ENCODE peak calls at places on chromosomes 12 and 14, in four cellular contexts. J is HEK293T, Q is WTC11, U is HepG2. L is an unnamed sample.

GRCh38 chr14:69880051-69880487 is 853 bp downstream of the SMOC1 start:
- DNase-seq in Q (no peak), J (peak; percentile 71), U (peak; percentile 46), L (no peak)

GRCh38 chr12:108612788-108613282 is 15.0 kb upstream of the TMEM119 start:
- DNase-seq in J (no peak), Q (peak; percentile 51), U (no peak), L (no peak)

GRCh38 chr14:21219561-21220111 is 49.6 kb downstream of the HNRNPC start:
- DNase-seq in J (no peak), U (no peak), Q (no peak), L (no peak)

GRCh38 chr14:100679707-100680438 is 46.8 kb upstream of the DLK1 start:
- DNase-seq in J (no peak), Q (no peak), U (peak; percentile 83), L (no peak)

GRCh38 chr14:98926151-98926550 is 345.8 kb downstream of the BCL11B start:
- DNase-seq in U (no peak), Q (no peak), J (no peak), L (no peak)

GRCh38 chr14:100640481-100641273 is 53.5 kb upstream of the BEGAIN start:
- DNase-seq in J (no peak), Q (no peak), U (no peak), L (no peak)

GRCh38 chr14:76775695-76776305 is 14.5 kb downstream of the VASH1 start:
- DNase-seq in Q (no peak), U (no peak), J (no peak), L (no peak)

GRCh38 chr12:93740721-93741120 is 63.5 kb downstream of the CRADD start:
- DNase-seq in J (no peak), U (no peak), Q (no peak), L (no peak)

GRCh38 chr12:95820096-95820703 is 29.6 kb upstream of the NTN4 start:
- DNase-seq in U (peak; percentile 62), J (peak; percentile 63), Q (no peak), L (peak; percentile 32)

GRCh38 chr14:22653012-22653621 is 9.0 kb upstream of the OR6J1 start:
- DNase-seq in Q (peak; percentile 86), J (peak; percentile 77), U (peak; percentile 86), L (peak; percentile 47)

GRCh38 chr14:97713023-97713422 is 915.8 kb downstream of the VRK1 start:
- DNase-seq in J (no peak), Q (no peak), U (no peak), L (no peak)

GRCh38 chr14:35221462-35221861 is 70.7 kb upstream of the PSMA6 start:
- DNase-seq in U (no peak), Q (no peak), J (no peak), L (no peak)

GRCh38 chr14:95421741-95422140 is 94.7 kb downstream of the SYNE3 start:
- DNase-seq in Q (no peak), U (no peak), J (no peak), L (no peak)

GRCh38 chr14:50647282-50647681 is 20.8 kb downstream of the SAV1 start:
- DNase-seq in Q (no peak), J (no peak), U (no peak), L (no peak)

GRCh38 chr14:19801118-19801464 is 2.5 kb upstream of the OR4N2 start:
- DNase-seq in U (no peak), Q (no peak), J (no peak), L (no peak)

GRCh38 chr12:68785358-68785757 is 22.6 kb upstream of the MDM2 start:
- DNase-seq in U (no peak), J (no peak), Q (no peak), L (no peak)

GRCh38 chr12:62466018-62466595 is 519 bp upstream of the MON2 start:
- DNase-seq in U (peak; percentile 6), Q (peak; percentile 24), J (peak; percentile 29), L (peak; percentile 53)

GRCh38 chr14:36690301-36691020 is 28.8 kb downstream of the PAX9 start:
- DNase-seq in Q (no peak), J (no peak), U (no peak), L (no peak)

GRCh38 chr12:47223848-47224213 is 144.1 kb upstream of the AMIGO2 start:
- DNase-seq in U (peak; percentile 64), J (no peak), Q (no peak), L (no peak)

GRCh38 chr14:83171761-83172160 is 1638.1 kb upstream of the SEL1L start:
- DNase-seq in U (no peak), J (no peak), Q (no peak), L (no peak)

GRCh38 chr14:93959239-93960107 is 16.9 kb downstream of the ASB2 start:
- DNase-seq in U (peak; percentile 98), Q (no peak), J (peak; percentile 16), L (peak; percentile 19)

GRCh38 chr14:50714452-50715073 is 46.5 kb upstream of the SAV1 start:
- DNase-seq in Q (no peak), U (peak; percentile 12), J (peak; percentile 44), L (peak; percentile 9)

GRCh38 chr12:69655616-69656336 is 43.3 kb downstream of the BEST3 start:
- DNase-seq in Q (no peak), U (peak; percentile 67), J (no peak), L (no peak)

GRCh38 chr14:104650981-104651875 is 38.2 kb upstream of the INF2 start:
- DNase-seq in U (no peak), J (no peak), Q (no peak), L (no peak)

GRCh38 chr12:130147875-130148596 is 14.2 kb upstream of the FZD10 start:
- DNase-seq in U (no peak), Q (no peak), J (no peak), L (no peak)

GRCh38 chr14:100770605-100771120 is 44.0 kb downstream of the DLK1 start:
- DNase-seq in U (no peak), Q (no peak), J (no peak), L (peak; percentile 40)

GRCh38 chr12:95674631-95675030 is 115.9 kb downstream of the NTN4 start:
- DNase-seq in J (peak; percentile 60), Q (no peak), U (peak; percentile 15), L (no peak)

GRCh38 chr12:64452559-64453329 is 824 bp downstream of the TBK1 start:
- DNase-seq in Q (no peak), J (peak; percentile 18), U (peak; percentile 52), L (no peak)

GRCh38 chr14:53306926-53307325 is 153.8 kb upstream of the DDHD1 start:
- DNase-seq in Q (no peak), J (no peak), U (peak; percentile 16), L (no peak)

GRCh38 chr14:104803916-104804371 is 3.0 kb downstream of the ZBTB42 start:
- DNase-seq in U (no peak), J (no peak), Q (no peak), L (no peak)

GRCh38 chr14:103416916-103417315 is 31.7 kb downstream of the MARK3 start:
- DNase-seq in J (no peak), U (no peak), Q (no peak), L (no peak)

GRCh38 chr14:24378327-24378726 is 10.3 kb downstream of the NFATC4 start:
- DNase-seq in J (no peak), U (no peak), Q (no peak), L (peak; percentile 58)

GRCh38 chr14:24847568-24847967 is 202.4 kb downstream of the STXBP6 start:
- DNase-seq in Q (no peak), J (no peak), U (no peak), L (no peak)

GRCh38 chr14:20516921-20517320 is 11.6 kb downstream of the RNASE10 start:
- DNase-seq in U (no peak), Q (no peak), J (no peak), L (no peak)

DNA sequence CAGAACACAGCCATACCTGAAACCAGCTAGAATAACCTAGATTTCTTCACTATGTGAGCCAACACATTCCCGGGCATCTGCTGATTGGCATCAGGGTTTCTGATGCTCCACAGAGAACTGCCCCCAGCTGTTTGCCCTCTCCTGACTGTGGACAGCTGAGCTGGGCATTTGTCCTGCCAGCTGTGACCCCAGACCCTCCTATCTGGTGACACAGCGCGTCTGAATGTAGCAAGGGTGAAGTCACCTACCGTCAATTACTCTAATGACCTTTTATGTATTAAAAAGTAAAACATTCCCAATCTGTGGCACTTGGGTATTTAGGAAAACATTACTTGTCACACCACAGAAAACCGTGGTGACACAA is 29.7 kb upstream of the SFSWAP start:
- DNase-seq in J (no peak), U (no peak), Q (no peak), L (no peak)
- TF ChIP-seq ELF4 in J (no peak), U (no peak), Q (no peak), L (no peak)

DNA sequence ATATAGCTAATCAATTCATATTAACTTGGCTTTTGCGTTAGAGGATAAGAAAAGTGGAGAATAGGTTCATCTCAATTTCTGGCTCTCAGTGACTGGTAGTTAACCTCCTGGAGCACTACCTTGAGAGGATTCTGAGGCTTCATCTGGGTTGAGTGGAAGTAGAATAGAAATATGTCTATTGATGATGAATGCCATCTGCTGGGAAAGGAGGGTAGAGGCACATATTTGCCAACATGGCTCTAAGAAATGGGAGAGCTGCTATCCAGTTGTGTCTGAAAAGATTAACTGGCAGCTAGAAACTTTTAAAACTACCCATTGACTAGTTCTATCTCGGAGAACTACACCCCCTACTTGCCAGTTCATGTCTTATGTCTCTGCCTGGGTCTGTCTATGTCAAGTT is 530.1 kb downstream of the NRXN3 start:
- DNase-seq in Q (no peak), J (no peak), U (no peak), L (no peak)
- TF ChIP-seq SP1 in Q (no peak), J (no peak), U (no peak), L (no peak)

DNA sequence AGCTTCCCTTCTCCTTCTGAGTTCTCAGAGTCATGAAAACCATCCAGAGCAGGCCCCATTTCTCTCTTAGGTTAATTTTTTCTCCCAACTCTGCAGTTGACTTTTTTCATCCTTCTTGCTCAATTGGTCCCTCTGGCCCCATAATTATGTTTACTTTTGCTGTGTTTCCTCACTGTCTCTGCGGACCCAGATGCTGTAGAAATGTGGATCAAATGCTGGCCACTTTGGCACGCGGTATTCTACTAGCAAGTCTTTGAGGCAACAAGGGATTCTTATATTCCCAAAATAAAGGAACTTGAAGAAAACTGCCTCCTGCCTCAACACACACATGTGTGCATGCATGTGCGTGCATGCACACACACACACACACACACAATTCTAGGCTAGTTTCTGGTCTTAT is 9.6 kb downstream of the TMEM132C start:
- DNase-seq in Q (no peak), J (no peak), U (no peak), L (no peak)
- TF ChIP-seq ELF4 in Q (no peak), J (no peak), U (no peak), L (no peak)

DNA sequence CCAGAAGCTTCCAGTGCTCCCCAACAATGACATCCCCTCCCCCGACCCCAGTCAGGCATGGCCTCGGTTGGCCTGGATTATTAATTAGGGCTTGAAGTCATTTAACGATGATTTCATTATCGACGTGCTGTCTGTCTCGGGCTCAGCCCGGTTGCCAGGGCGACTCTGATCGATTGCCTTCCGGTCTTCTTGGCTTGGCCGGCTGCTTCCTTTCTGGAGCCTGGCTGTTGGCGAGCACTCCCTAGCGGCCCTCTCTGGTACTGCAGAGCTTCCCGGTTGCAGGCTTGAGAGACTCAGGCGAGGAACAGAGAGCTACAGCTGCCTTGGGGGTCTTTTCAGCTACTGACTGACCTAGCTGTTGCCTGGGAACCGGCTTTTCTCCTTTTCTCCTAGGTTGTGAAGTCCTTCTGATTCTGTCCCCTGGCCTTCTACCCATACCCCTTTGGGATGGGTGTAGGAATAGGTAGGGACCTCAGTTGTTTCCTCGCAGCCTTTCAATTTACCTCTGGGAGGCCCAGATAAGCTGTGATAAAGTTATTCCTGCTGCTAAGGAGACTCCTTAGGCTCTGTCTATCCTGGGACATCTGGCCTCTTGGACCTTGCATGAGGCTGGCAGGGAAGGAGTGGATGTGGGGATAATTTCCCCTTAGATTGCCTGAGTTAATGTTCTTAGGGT is 5.5 kb upstream of the CISTR start:
- DNase-seq in J (peak; percentile 88), Q (peak; percentile 97), U (peak; percentile 44), L (peak; percentile 87)
- TF ChIP-seq SP1 in J (no peak), Q (no peak), U (no peak), L (no peak)